ENCODE peak calls at places on chromosomes 11 and 22, in seven cellular contexts. L is right lobe of liver, C is HepG2, N is A549, M is gastrocnemius medialis, H is lung, K is RWPE2. S is an unnamed sample. For H3K4me1, the result is how much of the 10 kb centered on the place peaks cover.

GRCh38 chr11:65182258-65183170 is 786 bp downstream of the CAPN1 start:
- ATAC-seq in H (no peak), C (peak), N (peak), K (peak), M (peak), L (peak), S (peak)

GRCh38 chr11:32555091-32555490 is 28.5 kb upstream of the EIF3M start:
- ATAC-seq in M (no peak), H (no peak), L (no peak), C (no peak), N (no peak), K (no peak), S (no peak)

GRCh38 chr11:2399488-2400068 is 972 bp upstream of the TSSC4 start:
- ATAC-seq in C (peak), H (peak), K (peak), L (peak), N (peak), M (peak), S (peak)

GRCh38 chr11:67041602-67042001 is 15.0 kb upstream of the RHOD start:
- ATAC-seq in K (no peak), N (no peak), L (peak), C (peak), H (no peak), M (no peak), S (no peak)

GRCh38 chr11:61728940-61729219 is 23.6 kb upstream of the MYRF start:
- ATAC-seq in H (no peak), N (peak), C (no peak), L (no peak), K (peak), M (no peak), S (no peak)

GRCh38 chr11:117992136-117992535 is 5.9 kb downstream of the IL10RA start:
- ATAC-seq in M (no peak), H (no peak), C (no peak), L (no peak), N (no peak), K (no peak), S (no peak)

GRCh38 chr11:105152556-105152955 is 13.0 kb upstream of the CARD18 start:
- ATAC-seq in N (no peak), K (no peak), M (no peak), H (no peak), C (no peak), L (no peak), S (no peak)

GRCh38 chr22:22731374-22731676 is 86.9 kb downstream of the GGTLC2 start:
- ATAC-seq in C (no peak), H (no peak), K (no peak), M (no peak), N (no peak), L (no peak), S (no peak)

GRCh38 chr11:123159146-123159857 is 35.7 kb downstream of the CLMP start:
- ATAC-seq in H (peak), C (no peak), M (no peak), L (no peak), K (peak), N (peak), S (peak)

GRCh38 chr22:36986242-36986821 is 32.9 kb downstream of the TST start:
- ATAC-seq in N (peak), L (peak), H (no peak), K (no peak), M (no peak), C (no peak), S (no peak)

GRCh38 chr11:93444671-93445073 is 98.5 kb downstream of the SMCO4 start:
- ATAC-seq in K (peak), H (no peak), C (peak), N (no peak), L (no peak), M (no peak), S (no peak)

GRCh38 chr11:47208628-47209027 is 6.1 kb upstream of the DDB2 start:
- ATAC-seq in K (no peak), H (no peak), L (peak), C (no peak), N (no peak), M (no peak), S (no peak)

GRCh38 chr11:73464347-73464746 is 88.1 kb downstream of the RELT start:
- ATAC-seq in N (no peak), H (peak), C (no peak), M (no peak), L (no peak), K (no peak), S (no peak)

GRCh38 chr11:31812392-31813241 is 1.5 kb upstream of the PAX6 start:
- ATAC-seq in N (no peak), L (peak), M (no peak), K (no peak), C (peak), H (no peak), S (no peak)

GRCh38 chr22:20037419-20037818 is 16.5 kb downstream of the TANGO2 start:
- ATAC-seq in L (no peak), C (no peak), H (no peak), N (no peak), M (no peak), K (no peak), S (no peak)

GRCh38 chr11:5809122-5809519 is 397 bp downstream of the OR52N2 start:
- ATAC-seq in C (peak), M (peak), K (peak), N (peak), L (peak), H (no peak), S (no peak)

DNA sequence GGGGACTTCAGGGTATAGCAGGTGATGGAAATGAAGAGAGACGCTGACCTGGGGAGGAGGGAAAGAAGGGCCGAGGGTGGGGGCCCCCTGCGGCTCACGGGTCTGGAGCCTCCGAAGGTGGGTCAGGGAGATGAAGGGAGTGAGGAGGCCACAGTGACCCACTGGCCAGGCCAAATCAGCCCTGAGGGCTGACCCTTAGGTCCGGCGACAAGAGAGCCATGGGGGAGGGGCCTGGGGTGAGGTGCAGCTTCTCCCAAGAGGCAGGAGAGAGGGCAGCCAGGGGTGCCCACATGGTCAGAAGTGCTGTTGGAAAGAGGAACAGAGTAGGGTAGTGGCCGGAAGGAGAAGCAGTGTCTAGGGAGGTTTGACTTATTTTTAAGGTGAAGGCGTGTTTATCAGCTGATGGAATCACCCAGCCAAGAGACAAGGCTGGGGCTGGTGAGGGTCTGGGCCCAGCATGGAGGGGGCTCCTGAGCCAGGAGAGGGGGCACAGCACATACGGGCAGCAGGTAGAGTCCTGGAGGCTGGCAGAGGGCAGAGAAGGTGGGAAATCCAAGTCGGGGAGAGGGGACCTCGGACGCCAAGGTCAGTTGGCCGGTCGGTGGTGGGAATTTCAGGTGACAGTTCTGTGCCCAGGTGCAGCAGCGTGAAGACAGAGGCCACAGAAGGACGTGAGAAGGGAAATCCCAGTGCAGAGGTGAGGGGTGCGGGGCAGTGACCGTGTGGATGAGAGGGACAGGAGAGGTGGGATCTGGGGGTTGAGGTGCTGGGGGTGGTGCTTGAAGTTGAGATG is 49.0 kb downstream of the LINC01488 start:
- ATAC-seq in N (no peak), K (no peak), L (no peak), C (no peak), H (peak), M (no peak), S (no peak)
- H3K4me3 ChIP-seq in N (no peak), K (no peak), L (no peak), C (no peak), H (no peak), M (no peak), S (no peak)

DNA sequence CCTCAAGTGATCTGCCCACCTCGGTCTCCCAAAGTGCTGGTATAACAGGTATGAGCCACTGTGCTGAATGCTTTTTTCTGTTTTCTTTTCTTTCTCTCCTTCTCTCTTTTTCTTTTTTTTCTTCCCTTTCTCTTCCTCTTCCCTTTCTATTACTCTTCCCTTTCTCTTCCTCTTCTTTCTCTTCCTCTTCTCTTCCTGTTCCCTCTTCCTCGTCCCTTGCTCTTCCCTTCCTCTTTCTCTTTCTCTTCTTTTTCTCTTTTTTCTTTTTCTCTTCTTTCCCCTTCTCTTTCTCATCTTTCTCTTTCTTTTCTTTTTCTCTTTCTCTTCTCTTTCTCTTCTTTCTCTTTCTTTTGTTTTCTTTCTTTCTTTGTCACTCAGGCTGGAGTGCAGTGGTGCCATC is 1.2 kb downstream of the OOSP1 start:
- ATAC-seq in C (no peak), H (no peak), K (no peak), L (no peak), N (no peak), M (no peak), S (no peak)
- TF ChIP-seq CTCF in C (no peak), H (no peak), K (no peak), L (no peak), N (no peak), M (no peak), S (no peak)

GRCh38 chr11:128891912-128892398 is 799 bp downstream of the KCNJ5 start:
- ATAC-seq in L (no peak), M (no peak), N (no peak), K (no peak), C (no peak), H (peak), S (no peak)

GRCh38 chr11:128889657-128890213 is 1.4 kb upstream of the KCNJ5 start:
- ATAC-seq in H (no peak), K (no peak), C (no peak), L (no peak), M (no peak), N (no peak), S (no peak)

GRCh38 chr11:128891410-128891861 is 280 bp downstream of the KCNJ5 start:
- ATAC-seq in N (no peak), M (no peak), H (no peak), L (no peak), K (no peak), C (peak), S (no peak)

GRCh38 chr11:128890543-128891409 is at the start of gene KCNJ5:
- ATAC-seq in N (peak), K (peak), M (no peak), H (peak), C (peak), L (peak), S (peak)

GRCh38 chr11:128890216-128890542 is 977 bp upstream of the KCNJ5 start:
- ATAC-seq in N (peak), C (peak), H (no peak), L (no peak), M (no peak), K (no peak), S (no peak)
- H3K4me1 ChIP-seq in N (under half), C (under half), H (under half), L (under half), M (under half), K (under half), S (under half)

DNA sequence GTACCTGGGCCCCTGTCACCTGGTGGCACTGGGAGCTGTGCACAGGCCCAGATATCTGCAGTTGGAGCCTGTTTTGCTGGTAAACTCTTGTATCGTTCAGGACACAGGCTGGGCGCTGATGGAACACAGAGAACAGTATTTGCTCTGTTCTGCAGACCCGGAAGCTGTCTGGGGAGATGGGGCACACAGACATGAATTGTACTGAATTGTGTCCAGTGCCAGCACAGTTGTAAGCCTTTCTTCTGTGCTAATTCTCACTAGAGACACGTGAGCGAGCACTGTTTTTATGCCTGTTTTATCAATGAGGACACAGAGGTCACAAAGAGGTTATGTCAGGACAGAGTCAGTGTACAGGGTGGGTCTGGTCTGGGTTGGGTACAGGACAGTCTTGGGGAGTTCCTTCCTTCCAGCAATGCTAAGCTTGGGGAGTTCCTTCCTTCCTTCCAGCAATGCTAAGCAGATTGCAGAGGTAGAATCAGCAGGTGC is 24.4 kb upstream of the ACR start:
- ATAC-seq in C (no peak), K (no peak), N (no peak), M (peak), L (peak), H (peak), S (peak)
- H3K4me3 ChIP-seq in C (no peak), K (no peak), N (no peak), M (no peak), L (no peak), H (no peak), S (no peak)

GRCh38 chr11:76667271-76667818 is 3.2 kb downstream of the LRRC32 start:
- ATAC-seq in H (no peak), C (no peak), M (no peak), L (no peak), K (no peak), N (no peak), S (no peak)
- TF ChIP-seq CTCF in H (no peak), C (no peak), M (no peak), L (no peak), K (no peak), N (no peak), S (no peak)

DNA sequence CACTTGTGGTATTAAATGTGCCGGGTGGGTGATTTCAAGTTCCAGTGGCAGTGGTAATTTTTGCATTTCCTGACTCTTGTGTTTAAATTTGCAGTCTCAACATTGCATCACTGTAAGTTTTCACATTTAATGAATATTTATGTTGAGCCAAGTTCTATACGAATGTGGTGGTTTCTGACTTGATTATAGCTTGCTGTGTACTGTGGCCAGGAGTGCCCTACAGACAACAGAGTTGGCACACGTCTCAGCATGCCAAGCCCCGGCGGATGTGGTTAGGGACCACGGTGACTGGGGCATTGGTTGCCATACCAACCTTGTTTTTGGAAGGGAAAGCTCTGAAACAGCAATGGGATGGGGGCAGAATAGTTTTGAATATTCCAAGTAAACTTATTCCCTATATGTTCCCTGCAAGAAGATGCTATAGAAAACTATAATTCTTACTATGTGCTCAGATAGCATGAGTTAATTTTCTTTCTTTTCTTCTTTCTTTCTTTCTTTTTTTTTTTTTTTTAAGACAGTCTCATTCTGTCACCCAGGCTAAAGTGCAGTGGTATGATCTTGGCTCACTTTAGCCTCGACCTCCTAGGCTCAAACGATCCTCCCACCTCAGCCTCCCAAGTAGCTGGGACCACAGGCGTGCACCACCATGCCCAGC is 16.0 kb downstream of the ZNRF3 start:
- ATAC-seq in M (no peak), L (no peak), K (peak), N (no peak), C (no peak), H (no peak), S (no peak)
- H3K4me1 ChIP-seq in M (under half), L (under half), K (under half), N (under half), C (half or more), H (under half), S (half or more)

GRCh38 chr11:9146477-9146876 is 55.1 kb upstream of the SCUBE2 start:
- ATAC-seq in H (no peak), L (no peak), C (no peak), M (no peak), K (no peak), N (no peak), S (no peak)
- H3K4me3 ChIP-seq in H (no peak), L (no peak), C (no peak), M (no peak), K (no peak), N (no peak), S (no peak)

GRCh38 chr22:47452184-47452583 is 689.7 kb downstream of the TBC1D22A start:
- ATAC-seq in C (peak), L (no peak), M (no peak), N (peak), H (peak), K (no peak), S (no peak)
- TF ChIP-seq CTCF in C (peak), L (peak), M (no peak), N (no peak), H (no peak), K (no peak), S (no peak)

GRCh38 chr22:35727436-35727835 is 9.8 kb downstream of the APOL5 start:
- ATAC-seq in K (no peak), N (no peak), L (no peak), M (peak), C (no peak), H (no peak), S (no peak)
- H3K4me1 ChIP-seq in K (under half), N (under half), L (under half), M (under half), C (under half), H (under half), S (under half)

GRCh38 chr11:119322921-119323531 is 6.1 kb upstream of the MCAM start:
- ATAC-seq in N (no peak), M (no peak), K (no peak), L (no peak), C (no peak), H (no peak), S (no peak)

GRCh38 chr11:119322360-119322739 is 5.4 kb upstream of the MCAM start:
- ATAC-seq in M (no peak), K (no peak), L (no peak), C (no peak), N (peak), H (no peak), S (no peak)

GRCh38 chr11:119324124-119324665 is 7.3 kb upstream of the MCAM start:
- ATAC-seq in C (no peak), M (no peak), H (no peak), L (no peak), N (no peak), K (no peak), S (no peak)

GRCh38 chr11:119320593-119321524 is 3.9 kb upstream of the MCAM start:
- ATAC-seq in C (no peak), H (peak), L (peak), N (peak), M (peak), K (peak), S (peak)

DNA sequence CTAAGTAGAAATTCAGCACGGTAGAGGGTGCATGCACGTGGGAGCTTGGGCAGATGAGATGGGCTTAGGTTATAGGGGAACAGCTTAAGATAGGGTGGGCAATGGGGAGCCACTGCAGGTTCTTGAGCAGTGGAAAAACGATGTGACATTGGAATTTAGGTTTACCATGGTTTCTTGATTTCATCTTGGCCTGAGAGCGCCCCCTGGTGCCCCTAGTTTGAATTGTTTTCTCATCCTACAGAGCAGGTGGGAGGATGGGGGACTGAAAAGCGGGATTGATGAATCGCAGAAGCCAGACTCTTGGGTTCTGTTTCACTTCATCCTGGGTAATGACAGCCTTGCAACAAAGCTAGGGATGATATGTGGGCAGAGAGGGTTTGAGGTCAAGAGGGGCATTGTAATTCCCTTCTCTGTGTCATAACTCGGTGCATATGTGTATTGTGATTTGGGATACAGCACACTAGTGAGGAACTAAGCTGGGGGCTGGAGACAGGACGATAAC is 6.7 kb upstream of the MCAM start:
- ATAC-seq in N (peak), K (peak), L (peak), H (no peak), C (peak), M (peak), S (no peak)
- H3K4me3 ChIP-seq in N (no peak), K (no peak), L (no peak), H (no peak), C (no peak), M (no peak), S (no peak)